ENCODE peak calls at places on chromosome 15, in seven cellular contexts. U, D, X, S, H, O and N are unnamed samples. For H3K4me1, the result is how much of the 10 kb centered on the place peaks cover.

GRCh38 chr15:100049936-100050876 is 291.6 kb downstream of the ADAMTS17 start:
- DNase-seq in S (no peak), U (no peak), D (no peak), H (no peak), O (no peak), X (no peak), N (no peak)

GRCh38 chr15:61228025-61228901 is 839 bp downstream of the RORA start:
- DNase-seq in S (no peak), H (peak), O (peak), U (no peak), D (peak), X (peak), N (no peak)

GRCh38 chr15:90160781-90161727 is 40.1 kb upstream of the SEMA4B start:
- DNase-seq in S (no peak), U (peak), H (peak), O (no peak), X (no peak), D (no peak), N (peak)

GRCh38 chr15:63502137-63502801 is 2.1 kb upstream of the USP3 start:
- DNase-seq in H (peak), S (no peak), D (no peak), U (peak), X (no peak), O (no peak), N (no peak)

GRCh38 chr15:27769652-27770051 is 329.5 kb downstream of the OCA2 start:
- DNase-seq in S (no peak), U (no peak), H (no peak), X (no peak), D (no peak), O (no peak), N (no peak)

GRCh38 chr15:75738647-75739325 is 26.1 kb upstream of the CSPG4 start:
- DNase-seq in O (peak), D (peak), X (peak), H (peak), S (peak), U (peak), N (peak)

GRCh38 chr15:76333720-76334437 is 2.7 kb upstream of the ISL2 start:
- DNase-seq in H (peak), X (no peak), S (no peak), D (peak), U (no peak), O (peak), N (no peak)

GRCh38 chr15:80183886-80184285 is 31.1 kb downstream of the FAH start:
- DNase-seq in S (no peak), X (no peak), U (no peak), D (no peak), H (peak), O (no peak), N (no peak)

GRCh38 chr15:47437492-47437891 is 279.8 kb upstream of the SEMA6D start:
- DNase-seq in X (no peak), H (peak), U (no peak), D (no peak), S (no peak), O (no peak), N (no peak)

GRCh38 chr15:52261498-52262242 is 33.9 kb downstream of the MYO5C start:
- DNase-seq in X (no peak), S (peak), H (peak), U (peak), O (peak), D (peak), N (peak)

GRCh38 chr15:90955911-90956310 is 1.2 kb downstream of the RCCD1 start:
- DNase-seq in U (peak), X (peak), H (peak), O (peak), S (no peak), D (no peak), N (no peak)

GRCh38 chr15:68667800-68668625 is 89.2 kb downstream of the CORO2B start:
- DNase-seq in D (no peak), H (no peak), S (no peak), X (no peak), U (no peak), O (no peak), N (no peak)

GRCh38 chr15:89947338-89947829 is 34.6 kb upstream of the ARPIN start:
- DNase-seq in O (no peak), H (no peak), U (no peak), S (no peak), D (no peak), X (no peak), N (no peak)

GRCh38 chr15:22974745-22975144 is 5.4 kb downstream of the CYFIP1 start:
- DNase-seq in D (no peak), S (no peak), U (no peak), O (no peak), X (no peak), H (no peak), N (no peak)

GRCh38 chr15:99440029-99440428 is 125.8 kb upstream of the MEF2A start:
- DNase-seq in D (no peak), U (peak), H (no peak), S (no peak), O (no peak), X (no peak), N (no peak)

GRCh38 chr15:75786564-75786925 is 56.7 kb upstream of the UBE2Q2 start:
- DNase-seq in H (no peak), X (no peak), S (no peak), O (peak), U (no peak), D (no peak), N (no peak)

GRCh38 chr15:51842852-51843737 is 13.6 kb downstream of the TMOD3 start:
- DNase-seq in X (no peak), H (peak), U (no peak), S (no peak), D (no peak), O (no peak), N (no peak)

GRCh38 chr15:74511583-74511982 is 29.4 kb upstream of the ARID3B start:
- DNase-seq in D (no peak), U (no peak), S (no peak), O (no peak), H (no peak), X (no peak), N (no peak)

GRCh38 chr15:73716417-73716816 is 32.2 kb downstream of the CD276 start:
- DNase-seq in S (no peak), H (no peak), X (no peak), D (peak), U (peak), O (no peak), N (peak)

GRCh38 chr15:77064539-77065308 is 6.2 kb downstream of the TSPAN3 start:
- DNase-seq in H (peak), S (no peak), X (no peak), U (no peak), O (no peak), D (no peak), N (no peak)

GRCh38 chr15:98955331-98955730 is 52.3 kb downstream of the PGPEP1L start:
- DNase-seq in H (no peak), D (no peak), U (no peak), O (no peak), S (no peak), X (peak), N (no peak)

GRCh38 chr15:85760531-85761371 is 34.0 kb downstream of the KLHL25 start:
- DNase-seq in U (no peak), X (no peak), H (no peak), D (no peak), O (no peak), S (no peak), N (no peak)
- H3K4me3 ChIP-seq in U (no peak), X (no peak), H (no peak), D (no peak), O (no peak), S (no peak), N (no peak)

DNA sequence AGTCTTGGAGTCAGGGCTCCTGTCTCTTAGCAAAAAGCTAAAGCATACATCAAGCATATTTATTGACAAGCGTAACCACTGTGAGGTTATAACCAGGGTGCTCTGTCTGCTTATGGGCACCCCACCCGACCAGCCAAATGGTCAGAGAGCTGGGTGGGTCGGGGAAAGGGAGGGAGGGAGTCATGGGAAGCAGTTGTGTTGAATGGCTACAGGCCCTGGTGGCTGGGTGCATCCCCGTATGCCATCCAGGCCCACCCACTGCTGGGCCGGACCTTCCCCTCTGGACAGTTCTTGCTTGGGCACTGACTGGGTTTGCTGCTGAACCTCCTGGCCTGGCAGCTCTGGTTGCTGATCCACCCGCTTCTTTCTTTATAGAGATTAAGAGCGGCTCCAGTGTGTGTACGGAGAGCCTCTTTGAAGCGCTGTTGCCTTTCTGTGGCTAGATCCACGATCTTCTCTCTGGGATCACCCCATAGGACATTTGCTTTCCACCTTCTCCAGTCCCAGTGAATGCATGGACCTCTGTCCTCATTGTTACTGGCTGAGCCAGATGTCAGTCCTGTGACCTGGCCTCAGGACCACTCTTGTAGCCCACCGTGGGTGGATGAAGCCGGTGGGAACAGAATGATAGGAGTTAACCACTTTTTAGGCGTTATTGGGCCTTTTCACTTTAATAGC is 59.6 kb downstream of the SMAD3 start:
- DNase-seq in H (no peak), O (no peak), U (no peak), S (no peak), D (no peak), X (no peak), N (no peak)
- H3K4me1 ChIP-seq in H (half or more), O (under half), U (half or more), S (under half), D (under half), X (under half), N (under half)

GRCh38 chr15:59873873-59874272 is 130.2 kb upstream of the FOXB1 start:
- DNase-seq in D (no peak), S (no peak), U (no peak), O (no peak), H (no peak), X (no peak), N (no peak)

DNA sequence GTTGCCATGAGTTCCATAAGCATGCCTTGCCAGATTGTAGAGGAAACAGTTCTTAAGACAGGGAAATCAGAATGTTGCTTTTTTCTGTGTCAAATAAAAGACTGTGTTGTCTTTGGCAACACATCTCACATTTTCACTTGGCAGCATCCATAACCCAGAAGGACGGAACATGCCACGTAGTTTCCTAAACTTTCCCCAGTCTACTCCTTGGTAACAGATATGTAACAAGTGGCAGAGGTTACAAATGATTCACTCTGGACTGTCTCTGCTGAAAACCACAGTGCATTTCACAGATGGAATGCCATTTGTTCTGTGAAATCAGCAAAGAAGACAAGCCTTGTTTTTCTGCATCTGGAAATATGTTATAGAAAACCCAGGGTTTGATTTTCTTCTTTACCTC is 124.6 kb upstream of the FOXB1 start:
- DNase-seq in D (no peak), O (no peak), H (no peak), X (no peak), U (no peak), S (no peak), N (no peak)
- H3K4me3 ChIP-seq in D (no peak), O (no peak), H (no peak), X (no peak), U (no peak), S (no peak), N (no peak)

DNA sequence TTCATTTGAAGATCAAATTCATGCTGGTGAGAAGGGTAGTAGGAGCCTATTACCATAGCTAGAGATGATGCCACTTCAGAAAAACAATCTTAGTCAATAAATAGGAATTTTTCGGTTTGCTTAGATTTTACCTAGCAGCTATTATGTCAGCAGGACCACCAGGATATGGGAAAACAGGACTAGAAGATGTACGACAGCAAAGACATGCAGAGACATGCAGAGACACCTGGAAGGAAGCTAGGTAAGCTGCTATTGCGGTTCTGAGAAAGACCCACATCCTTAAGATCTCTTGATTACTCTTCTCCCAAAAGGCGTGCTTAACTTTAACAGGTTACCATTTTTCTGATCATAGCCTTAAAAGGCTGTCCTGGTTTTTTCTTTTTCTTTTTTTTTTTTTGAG is 64.8 kb upstream of the THSD4 start:
- DNase-seq in X (no peak), D (no peak), S (no peak), O (no peak), H (no peak), U (no peak), N (no peak)
- H3K4me1 ChIP-seq in X (under half), D (under half), S (under half), O (under half), H (half or more), U (under half), N (under half)

GRCh38 chr15:92806763-92807162 is 93.4 kb upstream of the CHD2 start:
- DNase-seq in S (no peak), H (no peak), D (no peak), O (no peak), U (no peak), X (peak), N (no peak)
- H3K4me3 ChIP-seq in S (no peak), H (no peak), D (no peak), O (no peak), U (no peak), X (no peak), N (no peak)

GRCh38 chr15:31326729-31327673 is at the start of gene KLF13:
- DNase-seq in O (peak), H (peak), S (peak), U (peak), X (no peak), D (no peak), N (peak)
- H3K4me1 ChIP-seq in O (under half), H (under half), S (under half), U (half or more), X (under half), D (under half), N (under half)

GRCh38 chr15:65102912-65103311 is 12.1 kb downstream of the UBAP1L start:
- DNase-seq in X (no peak), D (no peak), S (no peak), O (no peak), U (no peak), H (no peak), N (no peak)

GRCh38 chr15:65101891-65102708 is 12.9 kb downstream of the UBAP1L start:
- DNase-seq in U (no peak), D (no peak), X (no peak), H (no peak), S (no peak), O (no peak), N (no peak)

GRCh38 chr15:65100427-65100826 is 14.6 kb downstream of the UBAP1L start:
- DNase-seq in D (no peak), S (no peak), H (no peak), U (no peak), X (no peak), O (no peak), N (no peak)

GRCh38 chr15:65099336-65099735 is 15.7 kb downstream of the UBAP1L start:
- DNase-seq in H (no peak), S (no peak), X (no peak), O (no peak), U (no peak), D (no peak), N (no peak)

GRCh38 chr15:65101418-65101890 is 13.5 kb downstream of the UBAP1L start:
- DNase-seq in U (peak), H (peak), S (no peak), O (peak), X (peak), D (peak), N (peak)
- H3K4me3 ChIP-seq in U (no peak), H (no peak), S (no peak), O (no peak), X (no peak), D (no peak), N (no peak)